ENCODE peak calls at places on chromosomes 2 and 18, in eight cellular contexts. One of them, this sample, is unnamed.

GRCh38 chr2:131483981-131484505 is 8.1 kb downstream of the TUBA3D start:
- DNase-seq in breast epithelium: no peak
- DNase-seq in H9: no peak
- DNase-seq in nephron progenitor cell: no peak
- DNase-seq in epithelial cell of esophagus: no peak
- DNase-seq in GM20000: no peak
- DNase-seq in heart right ventricle: no peak
- DNase-seq in Calu3: no peak
- DNase-seq in this sample: no peak

GRCh38 chr2:128490881-128491778 is 172.5 kb upstream of the HS6ST1 start:
- DNase-seq in GM20000: no peak
- DNase-seq in nephron progenitor cell: no peak
- DNase-seq in Calu3: no peak
- DNase-seq in epithelial cell of esophagus: no peak
- DNase-seq in heart right ventricle: no peak
- DNase-seq in H9: peak
- DNase-seq in breast epithelium: no peak
- DNase-seq in this sample: no peak

GRCh38 chr2:186181625-186182024 is 304.4 kb upstream of the ZC3H15 start:
- DNase-seq in Calu3: no peak
- DNase-seq in heart right ventricle: no peak
- DNase-seq in nephron progenitor cell: no peak
- DNase-seq in epithelial cell of esophagus: no peak
- DNase-seq in H9: no peak
- DNase-seq in GM20000: no peak
- DNase-seq in breast epithelium: no peak
- DNase-seq in this sample: no peak

GRCh38 chr2:25201794-25202193 is 33.4 kb upstream of the POMC start:
- DNase-seq in heart right ventricle: no peak
- DNase-seq in nephron progenitor cell: no peak
- DNase-seq in H9: no peak
- DNase-seq in breast epithelium: no peak
- DNase-seq in GM20000: no peak
- DNase-seq in Calu3: no peak
- DNase-seq in epithelial cell of esophagus: no peak
- DNase-seq in this sample: no peak

GRCh38 chr18:76958692-76959341 is 136.5 kb downstream of the ZNF236 start:
- DNase-seq in H9: no peak
- DNase-seq in breast epithelium: no peak
- DNase-seq in heart right ventricle: no peak
- DNase-seq in nephron progenitor cell: no peak
- DNase-seq in GM20000: no peak
- DNase-seq in Calu3: no peak
- DNase-seq in epithelial cell of esophagus: no peak
- DNase-seq in this sample: no peak

GRCh38 chr18:68648191-68648590 is 66.7 kb downstream of the TMX3 start:
- DNase-seq in nephron progenitor cell: no peak
- DNase-seq in epithelial cell of esophagus: no peak
- DNase-seq in breast epithelium: no peak
- DNase-seq in H9: no peak
- DNase-seq in Calu3: no peak
- DNase-seq in heart right ventricle: no peak
- DNase-seq in GM20000: no peak
- DNase-seq in this sample: no peak

GRCh38 chr18:58305792-58306191 is 261.8 kb downstream of the NEDD4L start:
- DNase-seq in epithelial cell of esophagus: no peak
- DNase-seq in GM20000: no peak
- DNase-seq in H9: no peak
- DNase-seq in breast epithelium: no peak
- DNase-seq in Calu3: no peak
- DNase-seq in nephron progenitor cell: no peak
- DNase-seq in heart right ventricle: no peak
- DNase-seq in this sample: no peak

GRCh38 chr2:84971799-84972790 is 1.1 kb downstream of the KCMF1 start:
- DNase-seq in epithelial cell of esophagus: peak
- DNase-seq in nephron progenitor cell: peak
- DNase-seq in Calu3: peak
- DNase-seq in heart right ventricle: peak
- DNase-seq in breast epithelium: peak
- DNase-seq in H9: no peak
- DNase-seq in GM20000: no peak
- DNase-seq in this sample: peak

GRCh38 chr2:163441603-163442002 is 294.2 kb downstream of the FIGN start:
- DNase-seq in H9: no peak
- DNase-seq in heart right ventricle: no peak
- DNase-seq in epithelial cell of esophagus: peak
- DNase-seq in nephron progenitor cell: no peak
- DNase-seq in breast epithelium: no peak
- DNase-seq in GM20000: no peak
- DNase-seq in Calu3: no peak
- DNase-seq in this sample: no peak

GRCh38 chr2:120436885-120437603 is 91.1 kb downstream of the INHBB start:
- DNase-seq in nephron progenitor cell: peak
- DNase-seq in breast epithelium: no peak
- DNase-seq in Calu3: peak
- DNase-seq in heart right ventricle: no peak
- DNase-seq in H9: peak
- DNase-seq in GM20000: peak
- DNase-seq in epithelial cell of esophagus: peak
- DNase-seq in this sample: no peak

GRCh38 chr2:157788201-157788600 is 87.9 kb downstream of the ACVR1 start:
- DNase-seq in GM20000: no peak
- DNase-seq in breast epithelium: no peak
- DNase-seq in nephron progenitor cell: no peak
- DNase-seq in epithelial cell of esophagus: peak
- DNase-seq in heart right ventricle: no peak
- DNase-seq in H9: no peak
- DNase-seq in Calu3: no peak
- DNase-seq in this sample: no peak

GRCh38 chr2:22261165-22261564 is 1123.8 kb upstream of the KLHL29 start:
- DNase-seq in heart right ventricle: no peak
- DNase-seq in breast epithelium: no peak
- DNase-seq in epithelial cell of esophagus: no peak
- DNase-seq in H9: no peak
- DNase-seq in GM20000: no peak
- DNase-seq in Calu3: no peak
- DNase-seq in nephron progenitor cell: no peak
- DNase-seq in this sample: no peak

GRCh38 chr2:137507237-137507636 is 457.0 kb upstream of the HNMT start:
- DNase-seq in epithelial cell of esophagus: no peak
- DNase-seq in heart right ventricle: no peak
- DNase-seq in breast epithelium: no peak
- DNase-seq in nephron progenitor cell: no peak
- DNase-seq in Calu3: no peak
- DNase-seq in H9: no peak
- DNase-seq in GM20000: no peak
- DNase-seq in this sample: no peak

GRCh38 chr2:127012215-127012614 is 94.7 kb downstream of the BIN1 start:
- DNase-seq in heart right ventricle: no peak
- DNase-seq in GM20000: no peak
- DNase-seq in breast epithelium: no peak
- DNase-seq in nephron progenitor cell: no peak
- DNase-seq in epithelial cell of esophagus: no peak
- DNase-seq in Calu3: no peak
- DNase-seq in H9: no peak
- DNase-seq in this sample: no peak

GRCh38 chr2:212580117-212580516 is 41.5 kb upstream of the ERBB4 start:
- DNase-seq in Calu3: no peak
- DNase-seq in breast epithelium: no peak
- DNase-seq in heart right ventricle: no peak
- DNase-seq in GM20000: no peak
- DNase-seq in nephron progenitor cell: no peak
- DNase-seq in H9: no peak
- DNase-seq in epithelial cell of esophagus: no peak
- DNase-seq in this sample: no peak

GRCh38 chr2:220143336-220143735 is 515.9 kb downstream of the SLC4A3 start:
- DNase-seq in H9: no peak
- DNase-seq in Calu3: peak
- DNase-seq in epithelial cell of esophagus: peak
- DNase-seq in GM20000: no peak
- DNase-seq in heart right ventricle: no peak
- DNase-seq in nephron progenitor cell: no peak
- DNase-seq in breast epithelium: no peak
- DNase-seq in this sample: no peak

GRCh38 chr18:6106116-6106645 is 210.9 kb upstream of the TMEM200C start:
- DNase-seq in nephron progenitor cell: no peak
- DNase-seq in epithelial cell of esophagus: no peak
- DNase-seq in Calu3: no peak
- DNase-seq in H9: no peak
- DNase-seq in breast epithelium: no peak
- DNase-seq in heart right ventricle: no peak
- DNase-seq in GM20000: no peak
- DNase-seq in this sample: no peak

GRCh38 chr2:121776885-121777698 is 21.6 kb downstream of the TSN start:
- DNase-seq in heart right ventricle: no peak
- DNase-seq in epithelial cell of esophagus: peak
- DNase-seq in breast epithelium: no peak
- DNase-seq in H9: no peak
- DNase-seq in GM20000: no peak
- DNase-seq in Calu3: peak
- DNase-seq in nephron progenitor cell: no peak
- DNase-seq in this sample: no peak

GRCh38 chr2:80417737-80418136 is 113.2 kb upstream of the LRRTM1 start:
- DNase-seq in nephron progenitor cell: no peak
- DNase-seq in breast epithelium: no peak
- DNase-seq in GM20000: no peak
- DNase-seq in heart right ventricle: no peak
- DNase-seq in epithelial cell of esophagus: no peak
- DNase-seq in H9: no peak
- DNase-seq in Calu3: no peak
- DNase-seq in this sample: no peak

GRCh38 chr2:73217826-73218225 is 3.8 kb downstream of the SMYD5 start:
- DNase-seq in Calu3: no peak
- DNase-seq in breast epithelium: no peak
- DNase-seq in GM20000: no peak
- DNase-seq in nephron progenitor cell: no peak
- DNase-seq in heart right ventricle: no peak
- DNase-seq in H9: no peak
- DNase-seq in epithelial cell of esophagus: peak
- DNase-seq in this sample: no peak

DNA sequence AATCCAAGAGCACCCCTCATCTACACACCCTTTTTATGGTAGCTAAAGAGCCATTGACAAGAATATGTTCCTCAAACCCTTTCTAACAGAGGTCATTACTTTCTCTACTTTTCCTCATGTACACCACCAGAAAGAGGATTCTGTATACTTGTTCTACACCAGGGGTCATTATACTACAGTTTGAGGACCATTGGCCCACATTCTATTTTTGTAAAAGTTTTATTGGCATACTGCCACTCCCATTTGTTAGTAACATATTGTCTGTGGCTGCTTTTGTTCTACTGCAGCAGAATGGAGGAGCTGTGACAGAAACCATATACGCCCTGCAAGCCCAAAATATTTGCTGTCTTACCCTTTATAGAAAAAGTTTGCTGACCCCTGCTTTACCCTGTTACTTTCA is 14.3 kb downstream of the HTR2B start:
- DNase-seq in epithelial cell of esophagus: no peak
- DNase-seq in Calu3: no peak
- DNase-seq in nephron progenitor cell: no peak
- DNase-seq in GM20000: no peak
- DNase-seq in breast epithelium: no peak
- DNase-seq in H9: no peak
- DNase-seq in heart right ventricle: no peak
- DNase-seq in this sample: no peak
- TF ChIP-seq CTCF in epithelial cell of esophagus: no peak
- TF ChIP-seq CTCF in Calu3: no peak
- TF ChIP-seq CTCF in nephron progenitor cell: no peak
- TF ChIP-seq CTCF in GM20000: no peak
- TF ChIP-seq CTCF in breast epithelium: no peak
- TF ChIP-seq CTCF in H9: no peak
- TF ChIP-seq CTCF in heart right ventricle: peak
- TF ChIP-seq CTCF in this sample: peak

DNA sequence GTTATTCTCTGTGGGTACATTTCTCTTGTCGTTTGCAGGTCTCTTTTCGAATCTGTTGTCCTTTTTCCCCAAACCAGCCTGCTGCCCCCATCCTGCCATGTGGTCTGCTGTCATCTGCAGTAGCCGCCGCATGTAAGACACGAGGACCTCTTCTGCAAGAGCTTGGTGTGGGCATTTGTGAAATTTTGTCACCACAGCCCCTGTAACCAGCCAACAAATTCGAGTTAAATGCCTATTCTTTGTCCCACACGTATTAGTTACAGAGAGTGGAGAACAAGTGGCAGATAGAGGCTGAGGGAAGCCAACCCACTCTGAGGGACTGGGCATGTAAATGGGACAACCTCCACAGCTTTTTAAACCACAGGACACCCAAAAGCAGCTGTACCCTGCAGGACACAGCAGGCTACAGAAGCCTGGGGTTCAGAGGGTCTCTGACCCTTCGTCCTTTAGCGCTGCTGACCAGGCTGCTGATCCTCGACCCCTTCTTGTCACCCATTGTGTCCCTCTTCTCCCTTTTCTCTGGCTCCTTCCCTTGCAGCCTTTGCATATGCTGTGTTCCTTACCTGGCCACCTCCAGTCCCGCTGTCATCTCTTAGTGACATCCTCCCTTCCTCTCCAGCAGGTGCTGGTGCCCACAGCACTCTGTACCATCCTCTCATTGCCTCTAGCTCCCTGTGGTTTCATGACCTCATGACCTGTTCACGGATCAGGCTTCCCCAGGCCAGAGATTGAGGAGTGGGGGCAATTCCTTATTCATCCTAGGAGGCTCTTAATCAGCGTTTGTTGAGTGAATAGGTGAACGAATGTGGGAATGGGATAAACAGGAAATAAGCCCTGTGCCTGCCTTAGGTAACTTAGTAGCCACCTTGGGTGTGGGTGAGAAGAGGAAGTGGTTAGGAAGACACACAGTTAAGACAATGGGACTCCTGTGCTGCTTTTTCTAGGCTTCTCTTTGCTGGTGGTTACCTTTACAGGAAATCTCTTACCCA is 35.3 kb downstream of the ITGA6 start:
- DNase-seq in H9: no peak
- DNase-seq in heart right ventricle: no peak
- DNase-seq in GM20000: peak
- DNase-seq in nephron progenitor cell: no peak
- DNase-seq in epithelial cell of esophagus: peak
- DNase-seq in breast epithelium: no peak
- DNase-seq in Calu3: peak
- DNase-seq in this sample: no peak
- TF ChIP-seq CTCF in H9: peak
- TF ChIP-seq CTCF in heart right ventricle: peak
- TF ChIP-seq CTCF in GM20000: no peak
- TF ChIP-seq CTCF in nephron progenitor cell: peak
- TF ChIP-seq CTCF in epithelial cell of esophagus: no peak
- TF ChIP-seq CTCF in breast epithelium: no peak
- TF ChIP-seq CTCF in Calu3: no peak
- TF ChIP-seq CTCF in this sample: no peak

GRCh38 chr2:15943378-15943851 is 3.1 kb downstream of the MYCN start:
- DNase-seq in heart right ventricle: no peak
- DNase-seq in breast epithelium: no peak
- DNase-seq in GM20000: peak
- DNase-seq in epithelial cell of esophagus: no peak
- DNase-seq in nephron progenitor cell: peak
- DNase-seq in H9: peak
- DNase-seq in Calu3: peak
- DNase-seq in this sample: peak
- TF ChIP-seq CTCF in heart right ventricle: peak
- TF ChIP-seq CTCF in breast epithelium: no peak
- TF ChIP-seq CTCF in GM20000: no peak
- TF ChIP-seq CTCF in epithelial cell of esophagus: peak
- TF ChIP-seq CTCF in nephron progenitor cell: peak
- TF ChIP-seq CTCF in H9: peak
- TF ChIP-seq CTCF in Calu3: peak
- TF ChIP-seq CTCF in this sample: peak

GRCh38 chr2:68565273-68565672 is 78.1 kb upstream of the PROKR1 start:
- DNase-seq in Calu3: no peak
- DNase-seq in epithelial cell of esophagus: no peak
- DNase-seq in breast epithelium: no peak
- DNase-seq in GM20000: no peak
- DNase-seq in H9: no peak
- DNase-seq in nephron progenitor cell: no peak
- DNase-seq in heart right ventricle: no peak
- DNase-seq in this sample: no peak
- TF ChIP-seq CTCF in Calu3: no peak
- TF ChIP-seq CTCF in epithelial cell of esophagus: no peak
- TF ChIP-seq CTCF in breast epithelium: no peak
- TF ChIP-seq CTCF in GM20000: no peak
- TF ChIP-seq CTCF in H9: no peak
- TF ChIP-seq CTCF in nephron progenitor cell: no peak
- TF ChIP-seq CTCF in heart right ventricle: no peak
- TF ChIP-seq CTCF in this sample: no peak